ENCODE peak calls at places on chromosome 9, in five cellular contexts. One of them, this sample, is unnamed.

GRCh38 chr9:114216081-114216480 is 60.7 kb downstream of the COL27A1 start:
- DNase-seq in K562: no peak
- DNase-seq in H1: no peak
- DNase-seq in HepG2: no peak
- DNase-seq in IMR-90: peak
- DNase-seq in this sample: no peak

GRCh38 chr9:108671794-108672193 is 184.0 kb downstream of the ACTL7B start:
- DNase-seq in IMR-90: peak
- DNase-seq in HepG2: no peak
- DNase-seq in K562: no peak
- DNase-seq in H1: no peak
- DNase-seq in this sample: no peak

GRCh38 chr9:87275039-87275725 is 222.5 kb upstream of the DAPK1 start:
- DNase-seq in K562: no peak
- DNase-seq in H1: no peak
- DNase-seq in HepG2: no peak
- DNase-seq in IMR-90: no peak
- DNase-seq in this sample: no peak

GRCh38 chr9:78958887-78959286 is 612.9 kb upstream of the TLE4 start:
- DNase-seq in K562: no peak
- DNase-seq in H1: no peak
- DNase-seq in HepG2: no peak
- DNase-seq in IMR-90: no peak
- DNase-seq in this sample: no peak

GRCh38 chr9:113560621-113560915 is 97.0 kb downstream of the RGS3 start:
- DNase-seq in IMR-90: no peak
- DNase-seq in HepG2: no peak
- DNase-seq in K562: no peak
- DNase-seq in H1: no peak
- DNase-seq in this sample: no peak

GRCh38 chr9:12812710-12813109 is 37.9 kb downstream of the LURAP1L start:
- DNase-seq in IMR-90: no peak
- DNase-seq in H1: no peak
- DNase-seq in HepG2: no peak
- DNase-seq in K562: no peak
- DNase-seq in this sample: no peak

GRCh38 chr9:89523948-89524347 is 26.0 kb upstream of the SEMA4D start:
- DNase-seq in IMR-90: no peak
- DNase-seq in HepG2: no peak
- DNase-seq in K562: no peak
- DNase-seq in H1: no peak
- DNase-seq in this sample: no peak

GRCh38 chr9:108543251-108543768 is 312.5 kb downstream of the ACTL7B start:
- DNase-seq in K562: no peak
- DNase-seq in IMR-90: peak
- DNase-seq in H1: peak
- DNase-seq in HepG2: no peak
- DNase-seq in this sample: peak

GRCh38 chr9:18976368-18977238 is 56.4 kb downstream of the SAXO1 start:
- DNase-seq in IMR-90: peak
- DNase-seq in K562: no peak
- DNase-seq in HepG2: no peak
- DNase-seq in H1: no peak
- DNase-seq in this sample: no peak

GRCh38 chr9:37251452-37251851 is 131.1 kb downstream of the ZCCHC7 start:
- DNase-seq in K562: no peak
- DNase-seq in H1: peak
- DNase-seq in HepG2: no peak
- DNase-seq in IMR-90: no peak
- DNase-seq in this sample: no peak

GRCh38 chr9:14084867-14085266 is 229.1 kb downstream of the NFIB start:
- DNase-seq in H1: no peak
- DNase-seq in IMR-90: no peak
- DNase-seq in HepG2: no peak
- DNase-seq in K562: no peak
- DNase-seq in this sample: no peak

GRCh38 chr9:123344273-123345096 is 11.5 kb upstream of the CRB2 start:
- DNase-seq in IMR-90: no peak
- DNase-seq in H1: no peak
- DNase-seq in HepG2: no peak
- DNase-seq in K562: no peak
- DNase-seq in this sample: no peak

GRCh38 chr9:124099860-124100259 is 88.3 kb downstream of the LHX2 start:
- DNase-seq in IMR-90: no peak
- DNase-seq in H1: no peak
- DNase-seq in K562: no peak
- DNase-seq in HepG2: no peak
- DNase-seq in this sample: no peak

GRCh38 chr9:16192403-16193017 is 639.7 kb downstream of the CCDC171 start:
- DNase-seq in IMR-90: peak
- DNase-seq in HepG2: no peak
- DNase-seq in H1: no peak
- DNase-seq in K562: no peak
- DNase-seq in this sample: peak

GRCh38 chr9:91536211-91536691 is 112.6 kb upstream of the NFIL3 start:
- DNase-seq in IMR-90: peak
- DNase-seq in HepG2: peak
- DNase-seq in K562: no peak
- DNase-seq in H1: no peak
- DNase-seq in this sample: peak

DNA sequence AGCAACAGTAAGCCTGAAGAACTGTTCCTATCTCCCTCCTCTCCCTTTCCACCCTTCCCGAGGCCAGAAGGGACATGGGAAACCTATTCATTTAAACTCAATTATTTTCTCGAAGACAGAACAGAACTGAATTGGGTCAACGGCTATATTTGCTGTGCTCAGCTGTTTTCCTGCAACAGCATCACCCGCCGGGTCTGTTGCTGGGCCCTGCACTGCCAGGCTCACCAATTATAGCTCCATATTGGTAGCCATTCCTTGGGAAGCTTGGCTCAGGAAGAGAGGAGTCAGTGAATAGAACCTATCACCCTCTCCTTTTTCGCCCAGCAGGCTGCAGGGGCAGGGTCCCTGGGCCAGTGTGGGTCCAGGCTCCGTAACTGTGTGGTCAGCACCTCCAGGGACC is 78.8 kb downstream of the DAB2IP start:
- DNase-seq in K562: no peak
- DNase-seq in HepG2: no peak
- DNase-seq in H1: no peak
- DNase-seq in IMR-90: no peak
- DNase-seq in this sample: no peak
- TF ChIP-seq MAFK in K562: peak
- TF ChIP-seq MAFK in HepG2: peak
- TF ChIP-seq MAFK in H1: no peak
- TF ChIP-seq MAFK in IMR-90: peak
- TF ChIP-seq MAFK in this sample: peak

DNA sequence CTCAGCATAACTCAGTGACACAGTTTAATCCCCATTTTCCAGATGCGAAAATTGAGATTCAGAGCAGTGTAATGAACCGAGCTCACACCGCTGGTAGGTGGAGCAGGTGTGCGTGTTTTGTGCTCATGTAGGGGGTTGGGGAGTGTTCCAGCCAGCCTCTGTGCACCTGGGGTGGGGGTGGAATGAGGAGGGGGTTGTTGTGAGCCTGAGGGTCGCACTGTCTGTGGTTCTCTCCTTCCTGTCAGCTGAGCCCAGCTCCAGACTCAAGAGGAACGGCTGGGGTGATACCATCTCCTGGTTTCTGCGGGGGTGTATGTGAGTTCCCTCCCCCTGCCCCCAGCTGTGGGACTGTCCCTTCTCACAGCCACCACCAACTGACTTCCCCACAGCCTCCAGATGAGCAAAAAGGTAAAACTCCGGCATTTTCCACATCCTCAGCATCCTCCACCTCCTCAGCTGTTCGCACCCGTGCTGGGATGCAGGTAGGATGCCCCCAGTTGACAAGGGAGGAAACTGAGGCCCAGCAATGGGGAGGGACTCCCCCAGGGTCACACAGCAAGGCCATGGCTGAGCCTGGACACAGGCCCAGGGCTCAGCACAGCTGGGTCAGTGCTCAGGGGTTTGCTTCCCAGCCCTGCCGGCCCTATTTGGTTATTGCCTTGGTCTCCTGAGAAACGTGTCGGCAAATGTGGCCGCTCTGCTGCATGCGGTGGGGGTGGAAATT is 2.1 kb downstream of the SH2D3C start:
- DNase-seq in H1: no peak
- DNase-seq in IMR-90: no peak
- DNase-seq in HepG2: no peak
- DNase-seq in K562: peak
- DNase-seq in this sample: no peak
- TF ChIP-seq MAFK in H1: no peak
- TF ChIP-seq MAFK in IMR-90: no peak
- TF ChIP-seq MAFK in HepG2: no peak
- TF ChIP-seq MAFK in K562: no peak
- TF ChIP-seq MAFK in this sample: no peak

DNA sequence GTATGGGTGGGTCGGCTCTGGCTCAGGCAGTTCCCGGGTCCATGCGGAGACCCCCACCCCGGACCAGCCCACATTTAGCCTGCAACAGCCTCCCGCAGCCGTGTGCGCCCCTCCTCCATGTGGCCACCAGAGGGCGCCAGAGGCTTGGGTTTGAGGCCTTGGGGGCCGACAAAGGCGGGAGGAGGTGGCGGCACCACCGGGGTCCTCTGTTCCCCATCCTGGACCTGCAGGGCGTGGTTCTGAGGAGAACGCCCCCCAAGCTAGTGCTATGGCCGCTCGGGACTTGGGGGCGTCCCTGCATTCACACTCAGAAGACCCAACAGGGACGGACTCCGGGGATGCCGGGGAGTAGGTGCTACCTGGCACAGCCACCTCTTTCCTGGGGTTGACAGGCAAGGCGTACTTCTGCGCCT is 16.5 kb downstream of the ASS1 start:
- DNase-seq in HepG2: peak
- DNase-seq in H1: no peak
- DNase-seq in K562: peak
- DNase-seq in IMR-90: peak
- DNase-seq in this sample: peak
- TF ChIP-seq MAFK in HepG2: no peak
- TF ChIP-seq MAFK in H1: no peak
- TF ChIP-seq MAFK in K562: no peak
- TF ChIP-seq MAFK in IMR-90: no peak
- TF ChIP-seq MAFK in this sample: no peak

DNA sequence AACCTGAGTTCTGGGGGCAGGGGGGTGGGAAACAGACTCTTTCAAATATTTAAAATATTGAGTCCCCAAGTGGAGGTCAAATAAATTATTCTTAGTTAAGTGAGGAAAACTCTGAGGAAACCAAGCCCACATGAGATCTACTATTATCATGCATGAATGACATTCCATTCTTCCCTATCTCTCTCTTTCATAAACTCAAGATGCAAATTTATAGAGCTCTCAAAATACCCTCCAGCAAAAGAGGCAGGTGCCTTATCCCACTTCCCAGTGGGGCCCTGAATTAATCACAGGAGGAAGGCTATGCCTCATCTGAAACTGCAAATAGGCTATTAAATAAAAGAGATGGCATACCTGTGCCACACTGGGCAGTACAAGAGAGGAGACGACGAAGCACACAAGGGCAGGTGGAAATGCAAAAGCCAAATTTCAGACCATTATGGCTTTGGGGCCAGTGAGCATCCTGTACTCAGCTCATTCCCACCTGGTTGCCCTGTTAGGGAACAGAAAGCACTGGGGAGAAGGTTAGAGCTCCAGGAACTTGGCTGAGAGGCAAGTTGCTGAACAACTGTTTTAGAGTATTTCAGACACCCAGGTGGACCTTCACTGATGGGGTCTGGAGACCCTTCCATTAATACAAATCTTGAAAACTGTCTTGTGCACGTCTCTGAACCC is 102.2 kb upstream of the EQTN start:
- DNase-seq in H1: no peak
- DNase-seq in K562: no peak
- DNase-seq in HepG2: no peak
- DNase-seq in IMR-90: no peak
- DNase-seq in this sample: no peak
- TF ChIP-seq MAFK in H1: no peak
- TF ChIP-seq MAFK in K562: no peak
- TF ChIP-seq MAFK in HepG2: no peak
- TF ChIP-seq MAFK in IMR-90: no peak
- TF ChIP-seq MAFK in this sample: no peak

GRCh38 chr9:80874276-80874675 is 815.1 kb downstream of the TLE1 start:
- DNase-seq in HepG2: no peak
- DNase-seq in K562: no peak
- DNase-seq in IMR-90: peak
- DNase-seq in H1: no peak
- DNase-seq in this sample: no peak

GRCh38 chr9:80875947-80876346 is 813.4 kb downstream of the TLE1 start:
- DNase-seq in H1: no peak
- DNase-seq in K562: no peak
- DNase-seq in HepG2: no peak
- DNase-seq in IMR-90: no peak
- DNase-seq in this sample: no peak

GRCh38 chr9:80881350-80881749 is 808.0 kb downstream of the TLE1 start:
- DNase-seq in HepG2: no peak
- DNase-seq in IMR-90: no peak
- DNase-seq in H1: no peak
- DNase-seq in K562: no peak
- DNase-seq in this sample: no peak

GRCh38 chr9:80881946-80882345 is 807.4 kb downstream of the TLE1 start:
- DNase-seq in H1: peak
- DNase-seq in K562: no peak
- DNase-seq in IMR-90: no peak
- DNase-seq in HepG2: no peak
- DNase-seq in this sample: no peak

DNA sequence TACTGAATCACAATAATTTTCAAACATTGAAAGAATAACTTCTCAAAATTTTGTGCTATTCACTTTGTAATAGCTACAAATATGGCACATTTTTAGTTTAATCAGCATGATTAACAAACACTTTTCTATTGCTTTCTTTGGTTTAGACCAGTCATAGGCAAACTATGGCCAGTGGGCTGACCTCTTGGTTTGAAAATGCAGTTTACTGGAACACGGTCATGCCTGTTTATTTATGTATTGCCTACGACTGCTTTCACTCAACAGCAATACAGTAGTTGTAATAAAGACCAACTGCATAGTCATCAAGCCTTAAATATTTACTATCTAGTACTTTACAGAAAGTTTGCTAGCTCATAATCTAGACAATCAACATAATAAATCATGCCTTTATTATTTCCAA is 810.8 kb downstream of the TLE1 start:
- DNase-seq in IMR-90: peak
- DNase-seq in H1: no peak
- DNase-seq in K562: no peak
- DNase-seq in HepG2: no peak
- DNase-seq in this sample: no peak
- TF ChIP-seq MAFK in IMR-90: peak
- TF ChIP-seq MAFK in H1: no peak
- TF ChIP-seq MAFK in K562: no peak
- TF ChIP-seq MAFK in HepG2: no peak
- TF ChIP-seq MAFK in this sample: no peak

This sample was measured in A549.